ENCODE peak calls at places on chromosomes 11 and 22, in eight cellular contexts. One of them, this sample, is unnamed.

GRCh38 chr11:133526790-133527189 is 5.5 kb downstream of the OPCML start:
- DNase-seq in mesendoderm: no peak
- DNase-seq in OCI-LY7: no peak
- DNase-seq in activated CD4-positive, alpha-beta T cell treated with anti-CD3 and anti-CD28 coated beads, Interleukin-2, amount 50 U/mL, for 24 hours: no peak
- DNase-seq in kidney glomerular epithelial cell: no peak
- DNase-seq in GM10248: no peak
- DNase-seq in EH: no peak
- DNase-seq in caudate nucleus: no peak
- DNase-seq in this sample: no peak

GRCh38 chr22:48316876-48317250 is 1510.8 kb downstream of the BRD1 start:
- DNase-seq in activated CD4-positive, alpha-beta T cell treated with anti-CD3 and anti-CD28 coated beads, Interleukin-2, amount 50 U/mL, for 24 hours: no peak
- DNase-seq in GM10248: no peak
- DNase-seq in caudate nucleus: no peak
- DNase-seq in mesendoderm: no peak
- DNase-seq in EH: no peak
- DNase-seq in kidney glomerular epithelial cell: no peak
- DNase-seq in OCI-LY7: no peak
- DNase-seq in this sample: no peak

GRCh38 chr22:39318507-39319283 is 728 bp downstream of the RPL3 start:
- DNase-seq in EH: no peak
- DNase-seq in caudate nucleus: no peak
- DNase-seq in activated CD4-positive, alpha-beta T cell treated with anti-CD3 and anti-CD28 coated beads, Interleukin-2, amount 50 U/mL, for 24 hours: no peak
- DNase-seq in kidney glomerular epithelial cell: peak
- DNase-seq in OCI-LY7: peak
- DNase-seq in mesendoderm: peak
- DNase-seq in GM10248: no peak
- DNase-seq in this sample: no peak

GRCh38 chr11:33387586-33387985 is 130.4 kb downstream of the HIPK3 start:
- DNase-seq in activated CD4-positive, alpha-beta T cell treated with anti-CD3 and anti-CD28 coated beads, Interleukin-2, amount 50 U/mL, for 24 hours: no peak
- DNase-seq in mesendoderm: no peak
- DNase-seq in EH: peak
- DNase-seq in OCI-LY7: peak
- DNase-seq in kidney glomerular epithelial cell: no peak
- DNase-seq in caudate nucleus: no peak
- DNase-seq in GM10248: no peak
- DNase-seq in this sample: no peak

GRCh38 chr11:63882555-63883242 is 34.3 kb downstream of the RCOR2 start:
- DNase-seq in mesendoderm: peak
- DNase-seq in OCI-LY7: no peak
- DNase-seq in activated CD4-positive, alpha-beta T cell treated with anti-CD3 and anti-CD28 coated beads, Interleukin-2, amount 50 U/mL, for 24 hours: no peak
- DNase-seq in EH: peak
- DNase-seq in kidney glomerular epithelial cell: no peak
- DNase-seq in GM10248: no peak
- DNase-seq in caudate nucleus: no peak
- DNase-seq in this sample: peak

GRCh38 chr11:111395749-111396148 is 16.7 kb upstream of the POU2AF1 start:
- DNase-seq in GM10248: no peak
- DNase-seq in OCI-LY7: no peak
- DNase-seq in kidney glomerular epithelial cell: no peak
- DNase-seq in mesendoderm: no peak
- DNase-seq in EH: no peak
- DNase-seq in caudate nucleus: no peak
- DNase-seq in activated CD4-positive, alpha-beta T cell treated with anti-CD3 and anti-CD28 coated beads, Interleukin-2, amount 50 U/mL, for 24 hours: no peak
- DNase-seq in this sample: no peak

GRCh38 chr22:46801331-46801811 is 38.9 kb downstream of the TBC1D22A start:
- DNase-seq in EH: no peak
- DNase-seq in GM10248: no peak
- DNase-seq in caudate nucleus: no peak
- DNase-seq in OCI-LY7: no peak
- DNase-seq in activated CD4-positive, alpha-beta T cell treated with anti-CD3 and anti-CD28 coated beads, Interleukin-2, amount 50 U/mL, for 24 hours: no peak
- DNase-seq in mesendoderm: no peak
- DNase-seq in kidney glomerular epithelial cell: no peak
- DNase-seq in this sample: no peak

GRCh38 chr11:46718155-46719019 is 626 bp upstream of the F2 start:
- DNase-seq in mesendoderm: peak
- DNase-seq in activated CD4-positive, alpha-beta T cell treated with anti-CD3 and anti-CD28 coated beads, Interleukin-2, amount 50 U/mL, for 24 hours: no peak
- DNase-seq in kidney glomerular epithelial cell: no peak
- DNase-seq in EH: peak
- DNase-seq in caudate nucleus: no peak
- DNase-seq in OCI-LY7: peak
- DNase-seq in GM10248: no peak
- DNase-seq in this sample: no peak

GRCh38 chr11:57368106-57368826 is 12.7 kb downstream of the PRG3 start:
- DNase-seq in OCI-LY7: no peak
- DNase-seq in GM10248: no peak
- DNase-seq in mesendoderm: no peak
- DNase-seq in caudate nucleus: no peak
- DNase-seq in EH: no peak
- DNase-seq in activated CD4-positive, alpha-beta T cell treated with anti-CD3 and anti-CD28 coated beads, Interleukin-2, amount 50 U/mL, for 24 hours: no peak
- DNase-seq in kidney glomerular epithelial cell: no peak
- DNase-seq in this sample: no peak

GRCh38 chr11:120998581-120998980 is 25.3 kb upstream of the TBCEL start:
- DNase-seq in mesendoderm: peak
- DNase-seq in GM10248: no peak
- DNase-seq in activated CD4-positive, alpha-beta T cell treated with anti-CD3 and anti-CD28 coated beads, Interleukin-2, amount 50 U/mL, for 24 hours: no peak
- DNase-seq in caudate nucleus: no peak
- DNase-seq in EH: no peak
- DNase-seq in kidney glomerular epithelial cell: no peak
- DNase-seq in OCI-LY7: no peak
- DNase-seq in this sample: no peak

GRCh38 chr11:46673713-46674462 is 26.5 kb downstream of the ARHGAP1 start:
- DNase-seq in activated CD4-positive, alpha-beta T cell treated with anti-CD3 and anti-CD28 coated beads, Interleukin-2, amount 50 U/mL, for 24 hours: no peak
- DNase-seq in OCI-LY7: no peak
- DNase-seq in caudate nucleus: no peak
- DNase-seq in EH: no peak
- DNase-seq in GM10248: no peak
- DNase-seq in mesendoderm: peak
- DNase-seq in kidney glomerular epithelial cell: no peak
- DNase-seq in this sample: no peak

GRCh38 chr11:124778281-124778680 is 16.2 kb upstream of the ESAM start:
- DNase-seq in kidney glomerular epithelial cell: no peak
- DNase-seq in activated CD4-positive, alpha-beta T cell treated with anti-CD3 and anti-CD28 coated beads, Interleukin-2, amount 50 U/mL, for 24 hours: no peak
- DNase-seq in OCI-LY7: no peak
- DNase-seq in EH: no peak
- DNase-seq in GM10248: no peak
- DNase-seq in mesendoderm: peak
- DNase-seq in caudate nucleus: no peak
- DNase-seq in this sample: no peak

GRCh38 chr11:86740628-86741488 is 59.5 kb upstream of the PRSS23 start:
- DNase-seq in GM10248: no peak
- DNase-seq in EH: peak
- DNase-seq in activated CD4-positive, alpha-beta T cell treated with anti-CD3 and anti-CD28 coated beads, Interleukin-2, amount 50 U/mL, for 24 hours: peak
- DNase-seq in mesendoderm: peak
- DNase-seq in caudate nucleus: no peak
- DNase-seq in OCI-LY7: no peak
- DNase-seq in kidney glomerular epithelial cell: peak
- DNase-seq in this sample: no peak

GRCh38 chr22:28442951-28443876 is 236.4 kb downstream of the TTC28 start:
- DNase-seq in kidney glomerular epithelial cell: peak
- DNase-seq in activated CD4-positive, alpha-beta T cell treated with anti-CD3 and anti-CD28 coated beads, Interleukin-2, amount 50 U/mL, for 24 hours: peak
- DNase-seq in caudate nucleus: peak
- DNase-seq in GM10248: no peak
- DNase-seq in EH: peak
- DNase-seq in OCI-LY7: peak
- DNase-seq in mesendoderm: peak
- DNase-seq in this sample: peak